ENCODE peak calls at places on chromosomes 5 and 9, in four cellular contexts. One of them, this sample, is unnamed.

GRCh38 chr5:32165-32564 is 59.8 kb upstream of the PLEKHG4B start:
- DNase-seq in K562: peak
- DNase-seq in HepG2: no peak
- DNase-seq in A549: no peak
- DNase-seq in this sample: no peak

GRCh38 chr5:32270178-32270577 is 42.6 kb downstream of the MTMR12 start:
- DNase-seq in A549: no peak
- DNase-seq in K562: no peak
- DNase-seq in HepG2: peak
- DNase-seq in this sample: no peak

GRCh38 chr5:169856571-169856970 is 123.7 kb downstream of the INSYN2B start:
- DNase-seq in A549: peak
- DNase-seq in K562: peak
- DNase-seq in HepG2: no peak
- DNase-seq in this sample: no peak

GRCh38 chr9:92718086-92719001 is 46.3 kb downstream of the BICD2 start:
- DNase-seq in A549: no peak
- DNase-seq in K562: no peak
- DNase-seq in HepG2: no peak
- DNase-seq in this sample: no peak

GRCh38 chr9:69009708-69010107 is 4.2 kb downstream of the PRKACG start:
- DNase-seq in HepG2: no peak
- DNase-seq in K562: no peak
- DNase-seq in A549: no peak
- DNase-seq in this sample: no peak

GRCh38 chr5:104914536-104915070 is 1352.0 kb upstream of the NUDT12 start:
- DNase-seq in A549: no peak
- DNase-seq in K562: no peak
- DNase-seq in HepG2: no peak
- DNase-seq in this sample: no peak

GRCh38 chr5:103621548-103621930 is 59.0 kb upstream of the NUDT12 start:
- DNase-seq in HepG2: no peak
- DNase-seq in K562: no peak
- DNase-seq in A549: no peak
- DNase-seq in this sample: no peak

GRCh38 chr9:21708846-21709245 is 93.6 kb upstream of the MTAP start:
- DNase-seq in HepG2: no peak
- DNase-seq in K562: no peak
- DNase-seq in A549: no peak
- DNase-seq in this sample: no peak

GRCh38 chr9:128419061-128419925 is 1.4 kb upstream of the CERCAM start:
- DNase-seq in HepG2: no peak
- DNase-seq in A549: no peak
- DNase-seq in K562: no peak
- DNase-seq in this sample: no peak

GRCh38 chr9:26949604-26950003 is 2.6 kb upstream of the PLAA start:
- DNase-seq in K562: no peak
- DNase-seq in A549: no peak
- DNase-seq in HepG2: no peak
- DNase-seq in this sample: no peak

GRCh38 chr5:10595305-10595677 is 31.4 kb downstream of the ANKRD33B start:
- DNase-seq in K562: no peak
- DNase-seq in A549: no peak
- DNase-seq in HepG2: no peak
- DNase-seq in this sample: no peak

GRCh38 chr5:141855265-141856029 is 22.8 kb downstream of the PCDH1 start:
- DNase-seq in HepG2: no peak
- DNase-seq in K562: no peak
- DNase-seq in A549: no peak
- DNase-seq in this sample: no peak

GRCh38 chr9:38075272-38075671 is 6.2 kb upstream of the SHB start:
- DNase-seq in A549: no peak
- DNase-seq in HepG2: no peak
- DNase-seq in K562: no peak
- DNase-seq in this sample: no peak

GRCh38 chr5:133381571-133382365 is 230.6 kb downstream of the FSTL4 start:
- DNase-seq in K562: no peak
- DNase-seq in HepG2: no peak
- DNase-seq in A549: no peak
- DNase-seq in this sample: no peak

GRCh38 chr5:99605904-99606303 is 677.1 kb upstream of the CHD1 start:
- DNase-seq in A549: no peak
- DNase-seq in K562: no peak
- DNase-seq in HepG2: no peak
- DNase-seq in this sample: no peak

GRCh38 chr5:98563885-98564653 is 209.4 kb upstream of the RGMB start:
- DNase-seq in K562: no peak
- DNase-seq in A549: no peak
- DNase-seq in HepG2: no peak
- DNase-seq in this sample: no peak

GRCh38 chr5:56176155-56176798 is 56.9 kb downstream of the ANKRD55 start:
- DNase-seq in HepG2: no peak
- DNase-seq in K562: no peak
- DNase-seq in A549: no peak
- DNase-seq in this sample: no peak

GRCh38 chr5:81422671-81423070 is 28.7 kb upstream of the ACOT12 start:
- DNase-seq in HepG2: peak
- DNase-seq in A549: peak
- DNase-seq in K562: no peak
- DNase-seq in this sample: no peak

DNA sequence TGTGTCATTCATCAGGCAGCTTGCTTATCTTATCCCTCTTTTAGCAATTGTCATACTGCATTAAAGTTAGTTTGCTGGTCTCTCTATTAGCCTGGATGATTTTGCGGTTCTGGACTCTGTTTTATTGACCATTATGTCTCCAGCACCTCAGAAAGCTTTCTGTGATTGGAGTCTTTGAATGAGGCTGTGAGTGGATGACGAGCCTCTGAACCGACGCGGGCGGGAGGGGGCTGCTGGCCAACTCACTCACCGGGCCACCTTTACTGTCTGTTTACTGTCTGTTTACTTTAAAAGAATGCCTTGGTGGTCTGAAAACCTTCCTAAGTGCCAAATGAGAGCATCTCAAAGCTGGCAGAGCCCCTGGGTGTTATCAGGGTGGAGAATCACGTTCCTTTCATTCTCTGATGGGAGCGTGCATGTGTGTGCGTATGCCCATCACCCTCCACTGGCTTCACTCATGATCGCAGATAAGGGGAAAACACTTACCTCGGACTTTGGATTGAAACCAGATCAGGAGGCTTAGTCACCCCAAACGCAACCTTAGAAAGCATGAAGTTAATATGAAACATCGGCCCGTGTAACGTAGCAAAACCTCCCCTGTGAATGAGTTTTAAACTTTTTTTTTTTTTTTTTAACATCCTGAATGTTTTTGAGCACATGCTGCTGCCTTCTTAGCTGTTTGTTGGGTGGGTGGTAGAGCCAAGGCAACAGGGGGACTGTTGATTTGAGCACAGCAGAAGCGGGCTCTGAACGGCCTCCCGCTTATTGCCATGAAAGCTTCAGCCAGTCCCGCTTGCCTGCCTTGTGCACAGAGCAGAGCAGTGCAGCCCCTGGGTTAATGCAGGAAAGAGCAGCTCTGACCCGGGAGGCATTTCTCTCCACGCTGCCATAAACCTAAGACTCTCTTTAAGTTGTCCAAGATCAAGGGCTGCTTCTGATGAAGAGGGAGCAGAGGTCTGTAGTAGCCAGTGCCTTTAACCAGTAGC is 173.6 kb downstream of the GADD45G start:
- DNase-seq in A549: no peak
- DNase-seq in HepG2: peak
- DNase-seq in K562: no peak
- DNase-seq in this sample: no peak
- TF ChIP-seq POLR2AphosphoS2 in A549: no peak
- TF ChIP-seq POLR2AphosphoS2 in HepG2: no peak
- TF ChIP-seq POLR2AphosphoS2 in K562: no peak
- TF ChIP-seq POLR2AphosphoS2 in this sample: no peak

GRCh38 chr5:1657161-1657741 is 133.5 kb upstream of the LPCAT1 start:
- DNase-seq in A549: no peak
- DNase-seq in K562: no peak
- DNase-seq in HepG2: no peak
- DNase-seq in this sample: no peak
- TF ChIP-seq POLR2AphosphoS2 in A549: no peak
- TF ChIP-seq POLR2AphosphoS2 in K562: no peak
- TF ChIP-seq POLR2AphosphoS2 in HepG2: no peak
- TF ChIP-seq POLR2AphosphoS2 in this sample: no peak

GRCh38 chr9:121317737-121318630 is 50.0 kb downstream of the GSN start:
- DNase-seq in A549: no peak
- DNase-seq in HepG2: no peak
- DNase-seq in K562: no peak
- DNase-seq in this sample: no peak
- TF ChIP-seq POLR2AphosphoS2 in A549: no peak
- TF ChIP-seq POLR2AphosphoS2 in HepG2: no peak
- TF ChIP-seq POLR2AphosphoS2 in K562: no peak
- TF ChIP-seq POLR2AphosphoS2 in this sample: no peak

DNA sequence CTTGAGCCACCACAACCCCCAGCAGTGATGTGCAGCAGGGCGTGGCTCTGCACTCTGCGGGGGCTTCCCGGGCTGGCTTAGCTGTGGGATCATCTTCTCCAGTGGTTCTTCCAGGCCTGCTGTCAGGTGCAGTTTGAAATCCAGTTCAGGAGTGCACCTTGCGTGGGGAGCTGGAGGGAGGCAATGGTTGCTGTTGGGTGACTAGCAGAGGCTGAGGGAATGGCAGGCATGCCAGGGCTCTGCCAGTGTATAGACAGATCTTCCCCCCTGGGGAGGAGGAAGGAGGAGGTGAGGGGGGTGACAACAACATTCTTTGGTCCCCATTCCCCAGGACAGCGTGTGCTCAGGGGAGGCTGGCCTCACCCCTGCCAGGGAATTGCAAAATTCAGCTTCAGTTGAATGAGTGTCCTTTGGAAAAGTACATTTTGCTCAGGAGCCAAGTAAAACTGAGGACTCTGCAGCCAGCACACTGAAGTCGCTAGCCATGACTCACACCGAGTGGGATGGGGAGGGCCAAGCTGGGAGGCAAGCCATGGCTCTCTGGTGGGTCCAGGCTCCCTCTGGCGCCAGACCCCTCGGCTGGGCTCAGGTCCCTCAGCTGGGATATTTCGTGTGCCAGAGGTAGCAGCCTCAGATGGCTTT is 35.0 kb downstream of the ERGIC1 start:
- DNase-seq in HepG2: peak
- DNase-seq in K562: peak
- DNase-seq in A549: peak
- DNase-seq in this sample: no peak
- TF ChIP-seq POLR2AphosphoS2 in HepG2: no peak
- TF ChIP-seq POLR2AphosphoS2 in K562: no peak
- TF ChIP-seq POLR2AphosphoS2 in A549: no peak
- TF ChIP-seq POLR2AphosphoS2 in this sample: no peak

GRCh38 chr5:168187599-168187998 is 103.8 kb upstream of the WWC1 start:
- DNase-seq in HepG2: no peak
- DNase-seq in K562: no peak
- DNase-seq in A549: no peak
- DNase-seq in this sample: no peak
- TF ChIP-seq POLR2AphosphoS2 in HepG2: no peak
- TF ChIP-seq POLR2AphosphoS2 in K562: no peak
- TF ChIP-seq POLR2AphosphoS2 in A549: no peak
- TF ChIP-seq POLR2AphosphoS2 in this sample: no peak

GRCh38 chr9:108784128-108784490 is 71.7 kb downstream of the ACTL7B start:
- DNase-seq in HepG2: no peak
- DNase-seq in A549: no peak
- DNase-seq in K562: no peak
- DNase-seq in this sample: no peak
- TF ChIP-seq POLR2AphosphoS2 in HepG2: no peak
- TF ChIP-seq POLR2AphosphoS2 in A549: no peak
- TF ChIP-seq POLR2AphosphoS2 in K562: no peak
- TF ChIP-seq POLR2AphosphoS2 in this sample: no peak

GRCh38 chr5:107565791-107566536 is 104.8 kb downstream of the EFNA5 start:
- DNase-seq in K562: no peak
- DNase-seq in A549: no peak
- DNase-seq in HepG2: no peak
- DNase-seq in this sample: no peak
- TF ChIP-seq POLR2AphosphoS2 in K562: no peak
- TF ChIP-seq POLR2AphosphoS2 in A549: no peak
- TF ChIP-seq POLR2AphosphoS2 in HepG2: no peak
- TF ChIP-seq POLR2AphosphoS2 in this sample: no peak

DNA sequence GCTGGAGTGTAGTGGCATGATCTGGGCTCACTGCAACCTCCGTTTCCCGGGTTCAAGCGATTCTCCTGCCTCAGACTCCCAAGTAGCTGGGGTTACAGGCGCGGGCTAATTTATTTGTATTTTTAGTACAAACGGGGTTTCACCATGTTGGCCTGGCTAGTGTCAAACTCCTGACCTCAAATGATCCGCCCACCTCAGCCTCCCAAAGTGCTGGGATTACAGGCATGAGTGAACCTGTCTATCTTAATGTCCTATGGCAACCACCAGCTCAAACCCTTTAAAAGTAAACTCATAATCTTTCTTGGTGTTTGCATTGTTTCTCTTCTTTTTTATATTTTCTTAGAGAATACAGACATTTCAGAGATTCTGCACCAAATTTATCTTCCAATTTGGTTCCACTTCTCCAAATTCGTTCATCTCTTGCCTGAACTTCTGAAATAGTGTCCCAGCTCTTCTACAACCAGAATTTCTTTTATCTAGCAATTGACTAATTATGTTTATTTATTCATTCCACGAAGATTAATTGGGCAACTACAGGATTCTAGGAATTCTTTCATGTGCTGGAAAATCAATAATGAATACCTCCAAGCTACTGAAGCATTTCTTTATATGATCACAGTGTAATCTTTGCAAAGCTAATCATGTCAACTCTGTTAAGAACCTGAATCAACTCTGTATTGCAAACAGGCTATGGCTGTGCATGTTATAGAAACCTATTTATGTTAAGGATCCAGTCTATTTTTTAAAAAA is 60.0 kb upstream of the TYRP1 start:
- DNase-seq in A549: no peak
- DNase-seq in HepG2: no peak
- DNase-seq in K562: no peak
- DNase-seq in this sample: no peak
- TF ChIP-seq POLR2AphosphoS2 in A549: no peak
- TF ChIP-seq POLR2AphosphoS2 in HepG2: no peak
- TF ChIP-seq POLR2AphosphoS2 in K562: no peak
- TF ChIP-seq POLR2AphosphoS2 in this sample: no peak

GRCh38 chr5:21807953-21808352 is 1045.2 kb downstream of the CDH12 start:
- DNase-seq in HepG2: no peak
- DNase-seq in K562: no peak
- DNase-seq in A549: no peak
- DNase-seq in this sample: no peak
- TF ChIP-seq POLR2AphosphoS2 in HepG2: no peak
- TF ChIP-seq POLR2AphosphoS2 in K562: no peak
- TF ChIP-seq POLR2AphosphoS2 in A549: no peak
- TF ChIP-seq POLR2AphosphoS2 in this sample: no peak

This sample was measured in GM12878.